ENCODE peak calls at places on chromosomes 2 and 18, in six cellular contexts. R, Q, U, T, D and I are unnamed samples.
A peak's percentile ranks its signal among the peaks of the same experiment; 100 is the strongest.

GRCh38 chr2:80589070-80589469 is 284.5 kb upstream of the LRRTM1 start:
- DNase-seq in R (no peak), Q (no peak), U (no peak), T (no peak), D (no peak), I (no peak)

GRCh38 chr18:8529609-8530008 is 79.6 kb upstream of the RAB12 start:
- DNase-seq in R (no peak), Q (no peak), U (no peak), T (no peak), D (no peak), I (no peak)

GRCh38 chr2:55231546-55232083 is 478 bp downstream of the CLHC1 start:
- DNase-seq in R (no peak), Q (no peak), U (no peak), T (peak; percentile 10), D (no peak), I (no peak)

GRCh38 chr2:98601532-98602132 is 6.7 kb downstream of the COA5 start:
- DNase-seq in R (no peak), Q (peak; percentile 59), U (peak; percentile 79), T (peak; percentile 47), D (no peak), I (peak; percentile 57)

GRCh38 chr2:85181093-85181685 is 48.0 kb downstream of the TCF7L1 start:
- DNase-seq in R (no peak), Q (no peak), U (peak; percentile 33), T (no peak), D (no peak), I (no peak)

GRCh38 chr18:77820472-77820871 is 570.8 kb downstream of the GALR1 start:
- DNase-seq in R (no peak), Q (no peak), U (no peak), T (no peak), D (no peak), I (no peak)

GRCh38 chr18:3294435-3295080 is 32.6 kb downstream of the MYL12B start:
- DNase-seq in R (no peak), Q (peak; percentile 46), U (peak; percentile 76), T (peak; percentile 92), D (no peak), I (peak; percentile 52)

GRCh38 chr2:159326569-159327255 is 40.2 kb upstream of the WDSUB1 start:
- DNase-seq in R (no peak), Q (peak; percentile 46), U (no peak), T (peak; percentile 39), D (no peak), I (no peak)

GRCh38 chr2:182980115-182980514 is 58.1 kb downstream of the NCKAP1 start:
- DNase-seq in R (peak; percentile 9), Q (peak; percentile 60), U (peak; percentile 48), T (peak; percentile 62), D (no peak), I (no peak)

GRCh38 chr2:1744151-1744445 is 217 bp downstream of the PXDN start:
- DNase-seq in R (peak; percentile 61), Q (no peak), U (no peak), T (no peak), D (no peak), I (peak; percentile 66)

GRCh38 chr2:217604527-217605279 is 398.1 kb downstream of the TNS1 start:
- DNase-seq in R (no peak), Q (no peak), U (no peak), T (no peak), D (no peak), I (no peak)

GRCh38 chr2:7209776-7210555 is 292.8 kb downstream of the RNF144A start:
- DNase-seq in R (no peak), Q (no peak), U (no peak), T (peak; percentile 4), D (no peak), I (no peak)

GRCh38 chr18:31091350-31091749 is 10.9 kb downstream of the DSC2 start:
- DNase-seq in R (no peak), Q (no peak), U (no peak), T (no peak), D (no peak), I (no peak)

GRCh38 chr18:1505856-1506255 is 601.2 kb downstream of the ADCYAP1 start:
- DNase-seq in R (no peak), Q (no peak), U (peak; percentile 37), T (no peak), D (no peak), I (no peak)

GRCh38 chr2:146392191-146392590 is 1452.6 kb upstream of the ACVR2A start:
- DNase-seq in R (no peak), Q (no peak), U (no peak), T (no peak), D (no peak), I (no peak)

GRCh38 chr2:54634564-54635511 is 88.6 kb upstream of the EML6 start:
- DNase-seq in R (no peak), Q (peak; percentile 88), U (peak; percentile 63), T (peak; percentile 84), D (peak; percentile 21), I (no peak)

GRCh38 chr2:32993140-32993539 is 46.4 kb downstream of the LTBP1 start:
- DNase-seq in R (no peak), Q (no peak), U (no peak), T (no peak), D (no peak), I (no peak)

GRCh38 chr2:32990556-32990955 is 43.8 kb downstream of the LTBP1 start:
- DNase-seq in R (no peak), Q (no peak), U (no peak), T (no peak), D (no peak), I (no peak)

GRCh38 chr2:32986480-32986879 is 39.7 kb downstream of the LTBP1 start:
- DNase-seq in R (no peak), Q (no peak), U (no peak), T (no peak), D (no peak), I (no peak)

DNA sequence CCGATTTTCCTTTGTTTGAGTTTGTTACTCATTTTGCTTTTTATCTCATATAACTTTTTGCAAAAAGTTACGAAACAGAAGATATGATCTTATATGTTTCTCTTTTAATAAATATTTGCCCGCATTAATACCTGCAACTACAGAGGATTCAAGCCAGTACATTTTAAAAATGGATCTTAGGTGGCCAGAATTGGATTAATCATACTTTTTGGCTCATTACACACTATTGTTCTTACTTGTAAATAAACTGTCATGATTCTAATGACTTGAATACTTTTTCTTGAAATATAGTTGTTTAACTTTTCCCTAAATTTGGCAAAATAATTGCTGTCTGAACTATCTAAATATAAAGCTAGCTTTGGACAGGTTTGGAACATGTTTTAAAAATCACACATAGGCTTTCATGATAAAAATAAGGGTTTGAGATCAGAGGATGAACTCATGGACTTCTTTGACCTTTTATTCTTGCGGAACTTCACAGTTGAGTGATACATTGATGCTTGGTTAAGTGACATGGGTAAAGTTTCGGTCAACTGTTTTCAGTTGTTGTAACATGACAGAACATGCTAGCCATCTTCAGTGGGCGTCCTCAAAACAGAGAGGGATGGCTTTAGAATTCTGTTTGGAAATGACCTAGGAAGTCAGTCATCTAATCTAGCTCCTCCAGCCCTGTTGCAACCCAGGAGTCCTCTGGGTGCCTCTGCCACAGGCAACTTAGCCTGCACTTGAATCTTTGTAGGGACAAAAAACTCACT is 44.5 kb downstream of the LTBP1 start:
- DNase-seq in R (no peak), Q (no peak), U (no peak), T (no peak), D (no peak), I (no peak)
- H2BK15ac ChIP-seq in R (no peak overlapping the region), Q (no peak overlapping the region), U (no peak overlapping the region), T (no peak overlapping the region), D (no peak overlapping the region), I (no peak overlapping the region)

GRCh38 chr2:9076210-9076609 is 72.7 kb upstream of the MBOAT2 start:
- DNase-seq in R (no peak), Q (peak; percentile 59), U (no peak), T (peak; percentile 70), D (no peak), I (no peak)

GRCh38 chr2:9074930-9075329 is 71.4 kb upstream of the MBOAT2 start:
- DNase-seq in R (no peak), Q (no peak), U (peak; percentile 26), T (no peak), D (peak; percentile 62), I (peak; percentile 68)

GRCh38 chr2:9069496-9069991 is 66.1 kb upstream of the MBOAT2 start:
- DNase-seq in R (no peak), Q (no peak), U (no peak), T (no peak), D (no peak), I (no peak)

GRCh38 chr2:9071032-9071431 is 67.5 kb upstream of the MBOAT2 start:
- DNase-seq in R (no peak), Q (peak; percentile 67), U (peak; percentile 84), T (peak; percentile 89), D (peak; percentile 21), I (no peak)

DNA sequence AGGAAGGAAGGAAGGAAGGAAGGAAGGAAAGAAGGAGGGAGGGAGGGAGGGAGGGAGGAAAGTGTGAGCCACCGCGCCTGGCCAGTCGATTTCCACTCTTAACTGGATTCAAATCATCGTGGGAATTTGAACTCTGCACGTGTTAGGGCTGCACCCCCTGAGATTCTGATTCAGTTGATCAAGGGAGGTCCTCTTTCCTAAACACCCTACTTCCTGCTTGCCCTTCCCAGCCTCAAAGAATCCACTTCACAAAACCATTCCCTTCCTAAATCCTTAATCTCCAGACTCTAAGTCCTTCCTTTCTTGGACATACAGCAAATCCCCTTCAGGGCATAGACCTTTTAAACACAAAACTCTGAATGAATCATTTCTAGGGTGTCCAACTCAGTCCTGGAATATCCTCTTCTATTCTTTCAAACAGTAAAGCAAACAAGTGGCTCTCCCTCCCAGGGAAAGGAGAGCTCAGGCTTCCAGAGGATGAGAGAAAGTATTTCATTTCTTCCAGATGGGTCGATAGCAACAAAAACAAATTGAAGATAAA is 68.2 kb upstream of the MBOAT2 start:
- DNase-seq in R (no peak), Q (no peak), U (no peak), T (no peak), D (no peak), I (no peak)
- H3K27ac ChIP-seq in R (no peak overlapping the region), Q (no peak overlapping the region), U (no peak overlapping the region), T (no peak overlapping the region), D (no peak overlapping the region), I (no peak overlapping the region)

GRCh38 chr2:66489433-66489832 is 54.5 kb downstream of the MEIS1 start:
- DNase-seq in R (no peak), Q (no peak), U (no peak), T (no peak), D (no peak), I (no peak)
- H3K4me1 ChIP-seq in R (peaks cover 27% of the 10 kb centered on the region), Q (no peaks in the 10 kb centered on the region), U (peaks cover 2% of the 10 kb centered on the region), T (peaks cover 28% of the 10 kb centered on the region), D (no peaks in the 10 kb centered on the region), I (no peaks in the 10 kb centered on the region)

DNA sequence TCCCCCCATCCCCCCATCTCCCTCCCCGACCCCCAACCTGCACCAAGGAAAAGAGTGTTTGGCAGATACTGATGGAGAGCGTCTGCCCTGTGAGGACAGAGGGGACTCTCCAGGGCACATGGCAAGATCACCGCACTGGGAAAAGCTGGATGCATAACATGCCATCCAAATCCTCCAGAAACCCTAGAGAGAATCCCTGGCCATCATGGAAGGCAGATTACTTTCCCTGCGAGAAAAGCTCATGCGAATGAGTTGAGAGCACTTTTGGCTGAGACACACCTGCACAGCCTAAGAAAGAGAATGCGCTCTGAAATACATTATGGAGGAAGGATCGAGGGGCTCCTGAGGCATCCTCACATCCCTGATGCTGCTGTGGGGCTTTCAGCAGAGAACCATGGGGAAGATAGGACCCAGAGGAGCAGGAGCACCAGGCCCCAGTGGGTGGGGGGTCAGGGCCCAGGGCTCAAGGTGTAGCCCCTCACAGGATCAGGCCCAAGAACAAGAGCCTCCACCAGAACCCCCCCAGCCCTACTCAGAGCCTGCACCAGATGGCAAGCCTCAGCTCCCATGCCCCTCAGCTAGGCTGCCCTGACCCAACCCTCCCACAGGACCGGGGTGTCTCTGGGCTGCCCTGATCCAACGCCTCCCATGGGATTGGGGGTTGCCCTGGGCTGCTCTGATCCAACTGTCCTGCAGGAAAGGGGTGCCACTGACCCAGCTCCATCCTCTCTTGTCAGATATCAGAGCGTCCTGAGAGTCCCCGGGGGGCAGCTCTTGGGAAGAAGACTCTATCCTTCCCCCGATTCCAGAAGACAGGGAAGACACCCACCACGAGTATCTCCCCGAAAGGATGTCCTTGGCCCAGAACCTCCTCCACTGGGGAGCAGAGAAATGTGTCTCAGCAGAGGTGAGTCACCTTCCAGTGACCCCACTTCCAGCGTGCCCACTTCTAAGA is 153.4 kb downstream of the NDUFA10 start:
- DNase-seq in R (no peak), Q (no peak), U (no peak), T (no peak), D (no peak), I (no peak)
- H2BK15ac ChIP-seq in R (no peak overlapping the region), Q (no peak overlapping the region), U (no peak overlapping the region), T (no peak overlapping the region), D (no peak overlapping the region), I (no peak overlapping the region)